ENCODE peak calls at places on chromosome 13, in nine cellular contexts. One of them, this sample, is unnamed.

GRCh38 chr13:33611016-33611805 is 206.7 kb upstream of the RFC3 start:
- DNase-seq in stomach: peak; percentile 65
- DNase-seq in ovary: peak; percentile 40
- DNase-seq in RWPE1: no peak
- DNase-seq in Caco-2: no peak
- DNase-seq in cardiac fibroblast: peak; percentile 68
- DNase-seq in psoas muscle: peak; percentile 67
- DNase-seq in mammary epithelial cell: no peak
- DNase-seq in pancreas: peak; percentile 41
- DNase-seq in this sample: no peak

GRCh38 chr13:50701469-50701868 is 142.0 kb downstream of the DLEU7 start:
- DNase-seq in stomach: no peak
- DNase-seq in ovary: no peak
- DNase-seq in RWPE1: no peak
- DNase-seq in Caco-2: no peak
- DNase-seq in cardiac fibroblast: no peak
- DNase-seq in psoas muscle: no peak
- DNase-seq in mammary epithelial cell: no peak
- DNase-seq in pancreas: no peak
- DNase-seq in this sample: no peak

GRCh38 chr13:100039740-100040139 is 49.2 kb upstream of the PCCA start:
- DNase-seq in stomach: no peak
- DNase-seq in ovary: no peak
- DNase-seq in RWPE1: no peak
- DNase-seq in Caco-2: no peak
- DNase-seq in cardiac fibroblast: no peak
- DNase-seq in psoas muscle: no peak
- DNase-seq in mammary epithelial cell: no peak
- DNase-seq in pancreas: no peak
- DNase-seq in this sample: no peak

GRCh38 chr13:97136418-97136817 is 85.7 kb upstream of the MBNL2 start:
- DNase-seq in stomach: no peak
- DNase-seq in ovary: no peak
- DNase-seq in RWPE1: no peak
- DNase-seq in Caco-2: no peak
- DNase-seq in cardiac fibroblast: no peak
- DNase-seq in psoas muscle: no peak
- DNase-seq in mammary epithelial cell: no peak
- DNase-seq in pancreas: no peak
- DNase-seq in this sample: no peak

GRCh38 chr13:85313761-85314503 is 485.3 kb downstream of the SLITRK6 start:
- DNase-seq in stomach: no peak
- DNase-seq in ovary: no peak
- DNase-seq in RWPE1: peak; percentile 43
- DNase-seq in Caco-2: no peak
- DNase-seq in cardiac fibroblast: peak; percentile 1
- DNase-seq in psoas muscle: no peak
- DNase-seq in mammary epithelial cell: peak; percentile 64
- DNase-seq in pancreas: no peak
- DNase-seq in this sample: no peak

GRCh38 chr13:91893040-91893439 is 494.6 kb downstream of the GPC5 start:
- DNase-seq in stomach: no peak
- DNase-seq in ovary: no peak
- DNase-seq in RWPE1: no peak
- DNase-seq in Caco-2: no peak
- DNase-seq in cardiac fibroblast: no peak
- DNase-seq in psoas muscle: no peak
- DNase-seq in mammary epithelial cell: no peak
- DNase-seq in pancreas: no peak
- DNase-seq in this sample: no peak

GRCh38 chr13:52070929-52071523 is 46.5 kb downstream of the UTP14C start:
- DNase-seq in stomach: no peak
- DNase-seq in ovary: no peak
- DNase-seq in RWPE1: peak; percentile 25
- DNase-seq in Caco-2: peak; percentile 22
- DNase-seq in cardiac fibroblast: peak; percentile 61
- DNase-seq in psoas muscle: no peak
- DNase-seq in mammary epithelial cell: peak; percentile 46
- DNase-seq in pancreas: no peak
- DNase-seq in this sample: no peak

GRCh38 chr13:33676700-33677048 is 141.3 kb upstream of the RFC3 start:
- DNase-seq in stomach: peak; percentile 64
- DNase-seq in ovary: no peak
- DNase-seq in RWPE1: no peak
- DNase-seq in Caco-2: peak; percentile 53
- DNase-seq in cardiac fibroblast: peak; percentile 63
- DNase-seq in psoas muscle: peak; percentile 37
- DNase-seq in mammary epithelial cell: peak; percentile 61
- DNase-seq in pancreas: peak; percentile 73
- DNase-seq in this sample: no peak

GRCh38 chr13:101624981-101625380 is 172.5 kb downstream of the ITGBL1 start:
- DNase-seq in stomach: no peak
- DNase-seq in ovary: no peak
- DNase-seq in RWPE1: no peak
- DNase-seq in Caco-2: no peak
- DNase-seq in cardiac fibroblast: no peak
- DNase-seq in psoas muscle: no peak
- DNase-seq in mammary epithelial cell: no peak
- DNase-seq in pancreas: no peak
- DNase-seq in this sample: no peak

GRCh38 chr13:101751488-101751887 is 299.0 kb downstream of the ITGBL1 start:
- DNase-seq in stomach: no peak
- DNase-seq in ovary: no peak
- DNase-seq in RWPE1: peak; percentile 59
- DNase-seq in Caco-2: no peak
- DNase-seq in cardiac fibroblast: peak; percentile 95
- DNase-seq in psoas muscle: no peak
- DNase-seq in mammary epithelial cell: peak; percentile 66
- DNase-seq in pancreas: no peak
- DNase-seq in this sample: no peak

GRCh38 chr13:21719463-21719862 is 48.6 kb downstream of the FGF9 start:
- DNase-seq in stomach: no peak
- DNase-seq in ovary: no peak
- DNase-seq in RWPE1: no peak
- DNase-seq in Caco-2: no peak
- DNase-seq in cardiac fibroblast: no peak
- DNase-seq in psoas muscle: no peak
- DNase-seq in mammary epithelial cell: no peak
- DNase-seq in pancreas: no peak
- DNase-seq in this sample: no peak

DNA sequence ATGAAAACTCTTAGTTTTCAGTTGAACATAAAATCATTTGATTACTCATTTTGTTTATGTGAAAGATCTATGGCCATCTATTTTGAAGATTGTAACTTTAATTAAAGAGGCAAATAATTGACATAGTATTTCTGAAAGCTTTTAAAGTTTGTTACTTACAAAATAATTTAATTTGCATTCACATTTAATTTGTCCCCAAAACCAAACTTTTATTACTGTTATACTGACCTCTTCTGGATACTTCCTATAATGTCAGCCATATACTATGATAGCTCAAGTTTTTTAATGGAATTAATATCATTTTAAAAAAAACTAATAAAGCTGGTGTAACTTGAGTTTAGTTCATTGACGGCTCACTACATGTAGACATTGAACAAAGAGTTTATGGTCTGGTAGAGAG is 4.9 kb upstream of the SGCG start:
- DNase-seq in stomach: no peak
- DNase-seq in ovary: no peak
- DNase-seq in RWPE1: peak; percentile 15
- DNase-seq in Caco-2: no peak
- DNase-seq in cardiac fibroblast: peak; percentile 29
- DNase-seq in psoas muscle: no peak
- DNase-seq in mammary epithelial cell: no peak
- DNase-seq in pancreas: no peak
- DNase-seq in this sample: no peak
- TF ChIP-seq CTCF in stomach: no peak
- TF ChIP-seq CTCF in ovary: no peak
- TF ChIP-seq CTCF in RWPE1: peak; percentile 51
- TF ChIP-seq CTCF in Caco-2: peak; percentile 18
- TF ChIP-seq CTCF in cardiac fibroblast: peak; percentile 27
- TF ChIP-seq CTCF in psoas muscle: peak; percentile 13
- TF ChIP-seq CTCF in mammary epithelial cell: peak; percentile 17
- TF ChIP-seq CTCF in pancreas: no peak
- TF ChIP-seq CTCF in this sample: peak; percentile 34

DNA sequence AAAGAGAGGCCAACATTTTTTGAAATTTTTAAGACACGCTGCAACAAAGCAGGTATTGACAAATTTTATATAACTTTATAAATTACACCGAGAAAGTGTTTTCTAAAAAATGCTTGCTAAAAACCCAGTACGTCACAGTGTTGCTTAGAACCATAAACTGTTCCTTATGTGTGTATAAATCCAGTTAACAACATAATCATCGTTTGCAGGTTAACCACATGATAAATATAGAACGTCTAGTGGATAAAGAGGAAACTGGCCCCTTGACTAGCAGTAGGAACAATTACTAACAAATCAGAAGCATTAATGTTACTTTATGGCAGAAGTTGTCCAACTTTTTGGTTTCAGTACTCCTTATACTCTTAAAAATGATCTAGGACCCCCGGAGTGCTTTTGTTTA is 1.2 kb downstream of the BRCA2 start:
- DNase-seq in stomach: no peak
- DNase-seq in ovary: no peak
- DNase-seq in RWPE1: no peak
- DNase-seq in Caco-2: no peak
- DNase-seq in cardiac fibroblast: no peak
- DNase-seq in psoas muscle: no peak
- DNase-seq in mammary epithelial cell: no peak
- DNase-seq in pancreas: no peak
- DNase-seq in this sample: no peak
- TF ChIP-seq CTCF in stomach: no peak
- TF ChIP-seq CTCF in ovary: no peak
- TF ChIP-seq CTCF in RWPE1: no peak
- TF ChIP-seq CTCF in Caco-2: no peak
- TF ChIP-seq CTCF in cardiac fibroblast: no peak
- TF ChIP-seq CTCF in psoas muscle: no peak
- TF ChIP-seq CTCF in mammary epithelial cell: no peak
- TF ChIP-seq CTCF in pancreas: no peak
- TF ChIP-seq CTCF in this sample: no peak

GRCh38 chr13:113731192-113732175 is 27.5 kb upstream of the TMEM255B start:
- DNase-seq in stomach: no peak
- DNase-seq in ovary: no peak
- DNase-seq in RWPE1: no peak
- DNase-seq in Caco-2: peak; percentile 21
- DNase-seq in cardiac fibroblast: no peak
- DNase-seq in psoas muscle: no peak
- DNase-seq in mammary epithelial cell: no peak
- DNase-seq in pancreas: no peak
- DNase-seq in this sample: peak; percentile 61
- TF ChIP-seq CTCF in stomach: no peak
- TF ChIP-seq CTCF in ovary: no peak
- TF ChIP-seq CTCF in RWPE1: no peak
- TF ChIP-seq CTCF in Caco-2: no peak
- TF ChIP-seq CTCF in cardiac fibroblast: no peak
- TF ChIP-seq CTCF in psoas muscle: no peak
- TF ChIP-seq CTCF in mammary epithelial cell: no peak
- TF ChIP-seq CTCF in pancreas: no peak
- TF ChIP-seq CTCF in this sample: no peak

DNA sequence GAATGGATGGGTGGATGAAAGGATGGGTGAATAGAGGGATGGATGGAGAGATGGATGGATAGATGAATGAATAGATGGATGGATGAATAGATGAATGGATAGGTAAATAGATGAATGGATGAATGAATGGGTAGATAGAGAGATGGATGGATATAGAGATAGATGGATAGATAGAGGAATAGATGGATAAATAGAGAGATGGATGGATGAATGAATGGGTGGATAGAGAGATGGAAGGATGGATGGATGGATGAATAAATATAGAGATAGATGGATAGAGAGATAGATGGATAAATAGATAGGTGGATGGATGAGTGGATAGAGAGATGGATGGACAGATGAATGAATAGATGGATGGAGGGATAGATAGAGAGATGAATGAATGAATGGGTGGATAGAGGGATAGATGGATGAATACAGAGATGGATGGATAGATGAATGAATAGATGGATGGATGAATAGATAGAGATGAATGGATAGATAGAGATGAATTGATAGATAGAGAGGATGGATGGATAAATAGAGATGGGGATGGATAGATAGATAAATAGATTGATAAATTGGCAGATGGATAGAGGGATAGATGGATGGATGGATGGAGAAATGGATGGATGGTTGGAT is 106.7 kb upstream of the SOX1 start:
- DNase-seq in stomach: no peak
- DNase-seq in ovary: no peak
- DNase-seq in RWPE1: no peak
- DNase-seq in Caco-2: no peak
- DNase-seq in cardiac fibroblast: no peak
- DNase-seq in psoas muscle: no peak
- DNase-seq in mammary epithelial cell: no peak
- DNase-seq in pancreas: no peak
- DNase-seq in this sample: no peak
- TF ChIP-seq CTCF in stomach: no peak
- TF ChIP-seq CTCF in ovary: no peak
- TF ChIP-seq CTCF in RWPE1: no peak
- TF ChIP-seq CTCF in Caco-2: no peak
- TF ChIP-seq CTCF in cardiac fibroblast: no peak
- TF ChIP-seq CTCF in psoas muscle: no peak
- TF ChIP-seq CTCF in mammary epithelial cell: no peak
- TF ChIP-seq CTCF in pancreas: no peak
- TF ChIP-seq CTCF in this sample: no peak